ENCODE peak calls at places on chromosomes 5 and 9, in eight cellular contexts. Z, E, U, P, V, A, G and R are unnamed samples.
A peak's percentile ranks its signal among the peaks of the same experiment; 100 is the strongest.

GRCh38 chr5:6545770-6546690 is 86.8 kb downstream of the NSUN2 start:
- DNase-seq in Z (peak; percentile 98), E (no peak), U (no peak), P (no peak), V (no peak), A (no peak), G (no peak), R (no peak)

GRCh38 chr9:75133396-75133795 is 45.1 kb downstream of the OSTF1 start:
- DNase-seq in Z (no peak), E (no peak), U (no peak), P (no peak), V (no peak), A (no peak), G (no peak), R (no peak)

GRCh38 chr5:27130587-27130986 is 92.2 kb upstream of the CDH9 start:
- DNase-seq in Z (no peak), E (no peak), U (no peak), P (no peak), V (no peak), A (no peak), G (no peak), R (no peak)

GRCh38 chr9:91033802-91034201 is 232.2 kb downstream of the SYK start:
- DNase-seq in Z (no peak), E (peak; percentile 41), U (no peak), P (peak; percentile 57), V (peak; percentile 53), A (no peak), G (peak; percentile 81), R (peak; percentile 90)

GRCh38 chr9:132459661-132460060 is 49.6 kb downstream of the CFAP77 start:
- DNase-seq in Z (no peak), E (no peak), U (no peak), P (no peak), V (no peak), A (no peak), G (no peak), R (no peak)

GRCh38 chr5:37554938-37555337 is 175.8 kb downstream of the WDR70 start:
- DNase-seq in Z (no peak), E (peak; percentile 29), U (peak; percentile 22), P (peak; percentile 19), V (no peak), A (no peak), G (no peak), R (no peak)

GRCh38 chr5:32542216-32543059 is 42.9 kb upstream of the SUB1 start:
- DNase-seq in Z (no peak), E (no peak), U (no peak), P (no peak), V (no peak), A (no peak), G (peak; percentile 41), R (peak; percentile 72)

GRCh38 chr5:124193371-124193789 is 553.1 kb downstream of the ZNF608 start:
- DNase-seq in Z (peak; percentile 6), E (no peak), U (peak; percentile 56), P (no peak), V (no peak), A (no peak), G (no peak), R (no peak)

GRCh38 chr5:73591698-73592501 is 26.4 kb downstream of the UTP15 start:
- DNase-seq in Z (no peak), E (no peak), U (peak; percentile 14), P (no peak), V (no peak), A (no peak), G (no peak), R (no peak)

GRCh38 chr5:10288600-10289213 is 19.0 kb downstream of the CMBL start:
- DNase-seq in Z (peak; percentile 96), E (peak; percentile 24), U (no peak), P (peak; percentile 28), V (no peak), A (peak; percentile 83), G (peak; percentile 46), R (peak; percentile 71)

GRCh38 chr9:38436708-38437107 is 12.5 kb upstream of the IGFBPL1 start:
- DNase-seq in Z (no peak), E (no peak), U (no peak), P (no peak), V (no peak), A (no peak), G (no peak), R (no peak)

GRCh38 chr9:15982182-15982581 is 429.3 kb downstream of the CCDC171 start:
- DNase-seq in Z (no peak), E (no peak), U (no peak), P (no peak), V (no peak), A (no peak), G (no peak), R (no peak)

GRCh38 chr5:168346417-168346816 is 55.0 kb downstream of the WWC1 start:
- DNase-seq in Z (no peak), E (no peak), U (no peak), P (no peak), V (no peak), A (no peak), G (no peak), R (no peak)

GRCh38 chr9:89946741-89947140 is 341.9 kb downstream of the GADD45G start:
- DNase-seq in Z (no peak), E (no peak), U (no peak), P (no peak), V (no peak), A (no peak), G (no peak), R (no peak)

GRCh38 chr9:122129969-122130368 is 29.6 kb downstream of the NDUFA8 start:
- DNase-seq in Z (no peak), E (no peak), U (no peak), P (no peak), V (no peak), A (no peak), G (no peak), R (peak; percentile 37)

GRCh38 chr9:135474915-135475314 is 4.7 kb upstream of the PPP1R26 start:
- DNase-seq in Z (peak; percentile 32), E (peak; percentile 71), U (peak; percentile 25), P (peak; percentile 65), V (no peak), A (no peak), G (peak; percentile 29), R (peak; percentile 72)

GRCh38 chr5:84450617-84451414 is 66.1 kb upstream of the EDIL3 start:
- DNase-seq in Z (no peak), E (no peak), U (peak; percentile 43), P (no peak), V (no peak), A (no peak), G (no peak), R (no peak)

GRCh38 chr9:98576859-98577258 is 131.9 kb downstream of the GABBR2 start:
- DNase-seq in Z (no peak), E (no peak), U (no peak), P (no peak), V (no peak), A (no peak), G (no peak), R (no peak)

GRCh38 chr5:159050408-159051091 is 49.2 kb downstream of the EBF1 start:
- DNase-seq in Z (peak; percentile 14), E (no peak), U (no peak), P (no peak), V (no peak), A (no peak), G (no peak), R (no peak)

GRCh38 chr5:35172526-35172925 is 57.8 kb downstream of the PRLR start:
- DNase-seq in Z (no peak), E (no peak), U (no peak), P (no peak), V (no peak), A (no peak), G (no peak), R (no peak)

GRCh38 chr9:19146441-19146840 is 19.1 kb upstream of the PLIN2 start:
- DNase-seq in Z (no peak), E (no peak), U (no peak), P (no peak), V (no peak), A (no peak), G (no peak), R (no peak)

GRCh38 chr5:52521236-52521635 is 266.5 kb upstream of the ITGA1 start:
- DNase-seq in Z (no peak), E (no peak), U (no peak), P (no peak), V (no peak), A (no peak), G (no peak), R (no peak)

GRCh38 chr5:140363631-140364471 is 3.9 kb downstream of the SLC4A9 start:
- DNase-seq in Z (no peak), E (no peak), U (no peak), P (no peak), V (no peak), A (no peak), G (no peak), R (no peak)

GRCh38 chr9:84597131-84597530 is 72.4 kb upstream of the NTRK2 start:
- DNase-seq in Z (no peak), E (no peak), U (no peak), P (no peak), V (no peak), A (no peak), G (no peak), R (no peak)

GRCh38 chr5:38738898-38739743 is 106.7 kb upstream of the OSMR start:
- DNase-seq in Z (no peak), E (no peak), U (peak; percentile 38), P (no peak), V (no peak), A (no peak), G (no peak), R (no peak)

GRCh38 chr5:100188339-100188738 is 346.8 kb upstream of the FAM174A start:
- DNase-seq in Z (no peak), E (no peak), U (no peak), P (no peak), V (no peak), A (no peak), G (no peak), R (no peak)

GRCh38 chr9:134376386-134377142 is 50.3 kb downstream of the RXRA start:
- DNase-seq in Z (no peak), E (no peak), U (peak; percentile 22), P (no peak), V (no peak), A (no peak), G (no peak), R (no peak)

GRCh38 chr5:136375920-136376319 is 10.6 kb upstream of the TRPC7 start:
- DNase-seq in Z (no peak), E (no peak), U (no peak), P (no peak), V (no peak), A (no peak), G (no peak), R (no peak)